ENCODE peak calls at places on chromosomes 16 and 17, in seven cellular contexts. W is sigmoid colon, D is vagina, S is endothelial cell of umbilical vein, M is GM12891, T is prostate gland, E is breast epithelium. Y is an unnamed sample.

GRCh38 chr17:34797724-34798123 is 163.5 kb downstream of the CCT6B start:
- DNase-seq in W (no peak), D (no peak), S (peak), M (no peak), T (no peak), E (no peak), Y (peak)

GRCh38 chr17:61314368-61315078 is 85.1 kb upstream of the TBX2 start:
- DNase-seq in W (no peak), D (no peak), S (no peak), M (no peak), T (peak), E (no peak), Y (no peak)

GRCh38 chr16:1413684-1414531 is 596 bp downstream of the UNKL start:
- DNase-seq in W (no peak), D (no peak), S (peak), M (peak), T (no peak), E (peak), Y (peak)

GRCh38 chr16:17327671-17328335 is 143.0 kb downstream of the XYLT1 start:
- DNase-seq in W (peak), D (no peak), S (no peak), M (no peak), T (no peak), E (no peak), Y (no peak)

GRCh38 chr16:68275611-68276191 is 11.4 kb downstream of the SLC7A6 start:
- DNase-seq in W (no peak), D (no peak), S (no peak), M (no peak), T (peak), E (no peak), Y (no peak)

GRCh38 chr17:17711708-17712141 is 30.5 kb downstream of the RAI1 start:
- DNase-seq in W (no peak), D (no peak), S (no peak), M (no peak), T (no peak), E (no peak), Y (peak)

GRCh38 chr17:56842577-56842976 is 8.6 kb downstream of the DGKE start:
- DNase-seq in W (no peak), D (no peak), S (peak), M (no peak), T (no peak), E (no peak), Y (no peak)

GRCh38 chr17:28725660-28726395 is at the start of gene TLCD1:
- DNase-seq in W (peak), D (no peak), S (peak), M (peak), T (peak), E (no peak), Y (peak)

GRCh38 chr16:11329080-11329491 is 16.2 kb upstream of the RMI2 start:
- DNase-seq in W (no peak), D (no peak), S (no peak), M (no peak), T (no peak), E (no peak), Y (peak)

GRCh38 chr16:27444470-27444869 is 42.5 kb downstream of the IL21R start:
- DNase-seq in W (peak), D (no peak), S (no peak), M (no peak), T (no peak), E (no peak), Y (no peak)

GRCh38 chr17:59853168-59853918 is 39.4 kb downstream of the TUBD1 start:
- DNase-seq in W (peak), D (no peak), S (peak), M (peak), T (peak), E (peak), Y (peak)

GRCh38 chr17:80124351-80124981 is 22.5 kb downstream of the EIF4A3 start:
- DNase-seq in W (peak), D (no peak), S (peak), M (no peak), T (peak), E (no peak), Y (peak)

GRCh38 chr16:55695595-55695994 is 39.8 kb downstream of the SLC6A2 start:
- DNase-seq in W (no peak), D (no peak), S (no peak), M (no peak), T (no peak), E (no peak), Y (no peak)

GRCh38 chr17:64348666-64349065 is 42.0 kb downstream of the PECAM1 start:
- DNase-seq in W (no peak), D (no peak), S (no peak), M (no peak), T (no peak), E (no peak), Y (no peak)

GRCh38 chr16:23491490-23492391 is 18.6 kb downstream of the GGA2 start:
- DNase-seq in W (no peak), D (no peak), S (peak), M (no peak), T (peak), E (no peak), Y (no peak)

GRCh38 chr16:11956558-11956957 is 8.5 kb upstream of the TNFRSF17 start:
- DNase-seq in W (peak), D (no peak), S (no peak), M (no peak), T (no peak), E (no peak), Y (no peak)

GRCh38 chr17:50459081-50459676 is 9.5 kb downstream of the CHAD start:
- DNase-seq in W (no peak), D (no peak), S (no peak), M (no peak), T (peak), E (no peak), Y (no peak)

GRCh38 chr17:39125143-39125875 is 26.1 kb downstream of the PLXDC1 start:
- DNase-seq in W (no peak), D (no peak), S (no peak), M (no peak), T (no peak), E (no peak), Y (no peak)

GRCh38 chr17:63842173-63842539 is 329 bp downstream of the SMARCD2 start:
- DNase-seq in W (peak), D (no peak), S (peak), M (no peak), T (peak), E (no peak), Y (peak)

GRCh38 chr17:45429338-45430005 is 3.2 kb downstream of the ARHGAP27 start:
- DNase-seq in W (no peak), D (no peak), S (no peak), M (no peak), T (no peak), E (no peak), Y (peak)

GRCh38 chr17:3972931-3973330 is 8.7 kb upstream of the ATP2A3 start:
- DNase-seq in W (no peak), D (no peak), S (no peak), M (no peak), T (no peak), E (no peak), Y (no peak)

GRCh38 chr16:29007865-29008593 is 23.2 kb downstream of the LAT start:
- DNase-seq in W (no peak), D (no peak), S (no peak), M (no peak), T (no peak), E (no peak), Y (no peak)

GRCh38 chr17:4090898-4091297 is 51.9 kb downstream of the ZZEF1 start:
- DNase-seq in W (no peak), D (no peak), S (no peak), M (no peak), T (no peak), E (no peak), Y (no peak)

GRCh38 chr16:14263011-14263410 is 191.9 kb downstream of the MRTFB start:
- DNase-seq in W (no peak), D (no peak), S (no peak), M (no peak), T (no peak), E (no peak), Y (no peak)

GRCh38 chr16:10519929-10520868 is 60.2 kb downstream of the EMP2 start:
- DNase-seq in W (no peak), D (no peak), S (no peak), M (no peak), T (peak), E (peak), Y (no peak)

GRCh38 chr17:58111676-58112075 is 28.5 kb downstream of the DYNLL2 start:
- DNase-seq in W (no peak), D (no peak), S (no peak), M (no peak), T (no peak), E (no peak), Y (no peak)

GRCh38 chr17:56982312-56982711 is 4.4 kb downstream of the SCPEP1 start:
- DNase-seq in W (no peak), D (no peak), S (no peak), M (no peak), T (peak), E (no peak), Y (no peak)

GRCh38 chr16:29920690-29921371 is 5.2 kb downstream of the KCTD13 start:
- DNase-seq in W (no peak), D (no peak), S (peak), M (no peak), T (no peak), E (no peak), Y (no peak)

GRCh38 chr17:16937431-16937830 is 34.5 kb downstream of the TNFRSF13B start:
- DNase-seq in W (peak), D (peak), S (no peak), M (no peak), T (no peak), E (peak), Y (no peak)

GRCh38 chr17:76023900-76024237 is 3.2 kb downstream of the EVPL start:
- DNase-seq in W (no peak), D (no peak), S (no peak), M (no peak), T (no peak), E (no peak), Y (no peak)
- TF ChIP-seq POLR2AphosphoS5 in W (no peak), D (no peak), S (no peak), M (no peak), T (no peak), E (no peak), Y (no peak)

GRCh38 chr17:65472602-65473001 is 88.8 kb downstream of the AXIN2 start:
- DNase-seq in W (no peak), D (no peak), S (no peak), M (no peak), T (no peak), E (no peak), Y (no peak)
- TF ChIP-seq POLR2AphosphoS5 in W (peak), D (no peak), S (no peak), M (no peak), T (no peak), E (no peak), Y (no peak)

GRCh38 chr17:1755993-1756306 is 5.9 kb upstream of the SERPINF1 start:
- DNase-seq in W (no peak), D (no peak), S (no peak), M (no peak), T (no peak), E (no peak), Y (no peak)
- TF ChIP-seq POLR2AphosphoS5 in W (no peak), D (no peak), S (no peak), M (no peak), T (no peak), E (no peak), Y (no peak)

GRCh38 chr17:72212041-72212440 is 91.2 kb downstream of the SOX9 start:
- DNase-seq in W (no peak), D (no peak), S (no peak), M (no peak), T (no peak), E (no peak), Y (no peak)

GRCh38 chr17:72205357-72205756 is 84.5 kb downstream of the SOX9 start:
- DNase-seq in W (no peak), D (no peak), S (no peak), M (no peak), T (no peak), E (no peak), Y (no peak)

GRCh38 chr17:72208832-72209231 is 88.0 kb downstream of the SOX9 start:
- DNase-seq in W (no peak), D (no peak), S (no peak), M (no peak), T (no peak), E (no peak), Y (no peak)

GRCh38 chr17:72205801-72206200 is 85.0 kb downstream of the SOX9 start:
- DNase-seq in W (no peak), D (no peak), S (no peak), M (no peak), T (no peak), E (no peak), Y (no peak)

GRCh38 chr17:72206376-72206775 is 85.6 kb downstream of the SOX9 start:
- DNase-seq in W (no peak), D (no peak), S (no peak), M (no peak), T (no peak), E (no peak), Y (no peak)
- TF ChIP-seq POLR2AphosphoS5 in W (no peak), D (no peak), S (no peak), M (no peak), T (no peak), E (no peak), Y (no peak)

DNA sequence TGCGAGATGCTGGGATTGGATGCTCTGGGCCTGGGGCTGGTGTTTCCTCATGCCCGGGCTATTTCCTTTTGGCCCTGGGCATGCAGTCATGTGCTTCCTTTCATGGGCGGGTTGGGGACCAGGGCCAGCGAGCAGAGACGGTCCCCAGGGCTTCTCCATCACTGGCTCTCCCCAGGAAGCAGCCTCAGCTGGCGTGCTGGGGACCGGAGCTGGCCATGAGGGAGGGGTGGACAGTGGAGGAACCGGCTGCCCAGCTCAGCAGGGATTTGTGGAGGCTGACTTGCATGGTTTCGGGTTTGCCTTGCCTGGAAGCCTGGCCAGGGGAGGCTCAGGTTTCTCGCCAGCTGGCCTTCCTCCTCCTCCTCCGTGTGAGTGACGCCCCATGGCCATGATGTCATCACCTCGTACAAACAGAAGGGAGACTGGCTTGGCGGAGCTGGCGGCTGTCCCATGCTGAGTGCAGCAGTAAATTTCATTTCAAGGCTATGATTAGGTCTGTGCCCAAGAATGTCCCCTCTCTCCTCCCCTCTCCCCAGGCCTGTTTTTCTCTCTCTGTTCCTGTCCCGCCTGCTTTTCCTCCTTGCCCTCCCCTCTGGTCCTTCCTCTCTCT is 8.9 kb upstream of the TIMP2 start:
- DNase-seq in W (peak), D (no peak), S (peak), M (no peak), T (peak), E (peak), Y (peak)
- TF ChIP-seq POLR2AphosphoS5 in W (peak), D (peak), S (peak), M (no peak), T (peak), E (peak), Y (no peak)

DNA sequence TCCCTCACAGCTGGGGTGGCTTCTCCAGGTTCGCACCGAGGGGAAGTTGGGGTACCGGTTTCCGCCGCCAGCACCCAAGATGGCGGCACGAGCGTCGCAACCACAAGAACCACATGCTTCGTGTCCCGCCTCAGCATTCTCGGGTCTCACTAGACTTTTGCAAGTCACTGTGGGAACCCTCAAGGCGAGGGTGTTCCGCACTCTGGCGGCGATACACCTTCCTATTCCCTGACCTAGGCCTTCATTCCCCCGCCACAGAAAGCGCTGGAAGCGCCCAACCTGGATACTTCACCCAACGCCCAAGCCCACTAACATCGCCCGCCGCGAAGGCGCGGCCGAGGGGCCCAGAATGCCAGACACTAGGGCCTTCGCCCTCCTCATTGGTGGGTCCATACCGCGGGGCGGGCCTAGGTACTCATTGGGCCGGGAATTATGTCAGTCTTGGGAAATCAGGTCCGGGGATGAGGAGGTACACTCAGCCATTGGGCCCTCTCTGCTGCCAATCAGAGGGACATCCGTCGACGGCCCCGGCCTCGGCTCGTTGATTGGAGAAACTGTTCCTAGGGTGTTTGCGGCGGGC is 328 bp upstream of the NFE2L1 start:
- DNase-seq in W (peak), D (no peak), S (peak), M (peak), T (peak), E (peak), Y (peak)
- TF ChIP-seq POLR2AphosphoS5 in W (peak), D (peak), S (peak), M (peak), T (peak), E (peak), Y (peak)

GRCh38 chr17:43170140-43170765 is 761 bp upstream of the NBR1 start:
- DNase-seq in W (peak), D (no peak), S (peak), M (peak), T (peak), E (peak), Y (peak)
- TF ChIP-seq POLR2AphosphoS5 in W (peak), D (peak), S (no peak), M (peak), T (peak), E (peak), Y (no peak)

GRCh38 chr16:88938119-88938932 is 38.7 kb downstream of the CBFA2T3 start:
- DNase-seq in W (no peak), D (no peak), S (no peak), M (no peak), T (no peak), E (no peak), Y (no peak)

GRCh38 chr16:88936913-88937666 is 39.9 kb downstream of the CBFA2T3 start:
- DNase-seq in W (no peak), D (no peak), S (no peak), M (no peak), T (no peak), E (no peak), Y (no peak)

GRCh38 chr16:88934066-88934667 is 42.8 kb downstream of the CBFA2T3 start:
- DNase-seq in W (no peak), D (no peak), S (no peak), M (no peak), T (no peak), E (no peak), Y (peak)

GRCh38 chr16:88938933-88939813 is 37.8 kb downstream of the CBFA2T3 start:
- DNase-seq in W (no peak), D (no peak), S (no peak), M (no peak), T (no peak), E (no peak), Y (no peak)

DNA sequence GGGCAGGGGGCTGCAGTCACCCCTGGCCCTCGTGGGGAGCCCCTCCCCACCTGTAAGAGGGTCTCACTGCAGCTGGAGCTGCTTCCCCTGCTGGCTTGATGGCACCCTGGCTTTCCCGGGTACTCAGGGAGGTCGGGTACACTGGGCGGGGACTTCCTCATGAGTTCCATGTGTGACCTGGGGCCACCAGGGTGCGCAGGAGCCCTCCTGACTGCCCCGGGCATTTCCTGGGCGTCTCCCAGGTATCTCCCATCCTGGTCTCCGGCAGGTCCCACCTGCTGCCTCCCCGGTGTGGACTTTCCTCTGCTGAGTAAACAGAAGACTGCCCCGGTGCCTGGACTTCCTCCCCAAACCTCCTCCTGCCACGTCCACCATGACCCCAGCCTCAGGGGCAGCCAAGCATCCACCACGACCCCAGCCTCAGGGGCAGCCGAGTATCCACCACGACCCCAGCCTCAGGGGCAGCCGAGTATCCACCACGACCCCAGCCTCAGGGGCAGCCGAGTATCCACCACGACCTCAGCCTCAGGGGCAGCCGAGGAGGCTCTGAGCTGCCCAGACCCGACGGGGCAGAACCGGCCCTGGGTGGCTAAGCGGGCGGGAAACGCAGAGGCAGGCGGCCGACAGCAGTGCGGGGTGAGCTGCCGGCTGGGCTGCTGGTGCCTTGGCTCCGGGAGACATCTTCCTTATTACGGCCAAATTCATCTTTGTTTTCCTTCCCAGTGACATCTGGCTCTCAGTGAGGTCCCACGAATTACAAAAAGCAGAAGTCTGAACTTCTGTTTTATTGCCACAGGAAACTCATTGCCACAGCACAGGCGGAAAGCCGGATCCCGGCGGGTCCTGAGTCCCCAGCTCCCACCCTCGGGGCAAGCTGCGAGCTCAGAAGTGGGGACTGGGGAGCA is 40.7 kb downstream of the CBFA2T3 start:
- DNase-seq in W (peak), D (no peak), S (no peak), M (peak), T (no peak), E (no peak), Y (no peak)
- TF ChIP-seq POLR2AphosphoS5 in W (peak), D (no peak), S (no peak), M (no peak), T (no peak), E (no peak), Y (no peak)

GRCh38 chr17:67994827-67995567 is 1.3 kb downstream of the C17orf58 start:
- DNase-seq in W (no peak), D (no peak), S (peak), M (no peak), T (peak), E (no peak), Y (no peak)
- TF ChIP-seq POLR2AphosphoS5 in W (no peak), D (peak), S (peak), M (no peak), T (peak), E (no peak), Y (peak)